ENCODE peak calls at places on chromosomes 1 and 21, in nine cellular contexts. P is astrocyte of the spinal cord, V is GM23338, Q is cardiac fibroblast, L is left ventricle myocardium inferior, E is lower lobe of right lung, W is OCI-LY7, I is IMR-90, C is BJ. Z is an unnamed sample.

GRCh38 chr1:174433451-174433850 is 14.3 kb upstream of the GPR52 start:
- DNase-seq in P (peak; percentile 54), V (no peak), Q (peak; percentile 70), L (no peak), E (no peak), W (no peak), I (peak; percentile 89), C (peak; percentile 7), Z (no peak)

GRCh38 chr1:207345644-207346561 is 24.4 kb downstream of the CD55 start:
- DNase-seq in P (no peak), V (no peak), Q (no peak), L (no peak), E (peak; percentile 27), W (no peak), I (no peak), C (no peak), Z (no peak)

GRCh38 chr1:43774359-43774758 is 67.0 kb downstream of the ST3GAL3 start:
- DNase-seq in P (peak; percentile 46), V (no peak), Q (peak; percentile 84), L (no peak), E (no peak), W (no peak), I (peak; percentile 84), C (no peak), Z (no peak)

GRCh38 chr1:11912000-11912399 is 14.2 kb downstream of the KIAA2013 start:
- DNase-seq in P (no peak), V (no peak), Q (no peak), L (no peak), E (no peak), W (no peak), I (no peak), C (no peak), Z (no peak)

GRCh38 chr1:21552715-21553114 is 43.5 kb downstream of the ALPL start:
- DNase-seq in P (peak; percentile 94), V (no peak), Q (peak; percentile 98), L (no peak), E (no peak), W (no peak), I (peak; percentile 93), C (peak; percentile 77), Z (no peak)

GRCh38 chr21:39712976-39713375 is 32.0 kb upstream of the IGSF5 start:
- DNase-seq in P (no peak), V (peak; percentile 52), Q (no peak), L (no peak), E (no peak), W (no peak), I (no peak), C (no peak), Z (peak; percentile 39)

GRCh38 chr1:115327270-115327669 is 10.8 kb downstream of the NGF start:
- DNase-seq in P (no peak), V (no peak), Q (no peak), L (no peak), E (no peak), W (no peak), I (no peak), C (no peak), Z (no peak)

GRCh38 chr1:176949033-176949662 is 215.4 kb downstream of the ASTN1 start:
- DNase-seq in P (peak; percentile 12), V (peak; percentile 91), Q (peak; percentile 7), L (peak; percentile 25), E (peak; percentile 63), W (peak; percentile 26), I (peak; percentile 24), C (no peak), Z (peak; percentile 43)

GRCh38 chr1:7616953-7617352 is 154.1 kb upstream of the VAMP3 start:
- DNase-seq in P (no peak), V (no peak), Q (no peak), L (peak; percentile 62), E (no peak), W (no peak), I (no peak), C (no peak), Z (no peak)

GRCh38 chr1:54378157-54378883 is 27.9 kb downstream of the SSBP3 start:
- DNase-seq in P (no peak), V (peak; percentile 90), Q (no peak), L (no peak), E (no peak), W (peak; percentile 38), I (no peak), C (no peak), Z (no peak)

GRCh38 chr1:31699341-31699891 is 4.4 kb downstream of the COL16A1 start:
- DNase-seq in P (no peak), V (no peak), Q (no peak), L (no peak), E (no peak), W (peak; percentile 24), I (no peak), C (no peak), Z (no peak)

GRCh38 chr1:54278941-54279422 is 79.0 kb downstream of the MRPL37 start:
- DNase-seq in P (peak; percentile 69), V (no peak), Q (peak; percentile 78), L (no peak), E (no peak), W (no peak), I (peak; percentile 75), C (no peak), Z (no peak)

GRCh38 chr1:42960693-42961559 is 2.3 kb upstream of the SLC2A1 start:
- DNase-seq in P (no peak), V (no peak), Q (no peak), L (no peak), E (no peak), W (peak; percentile 64), I (no peak), C (no peak), Z (peak; percentile 20)

GRCh38 chr1:228151526-228151925 is 1.8 kb downstream of the GJC2 start:
- DNase-seq in P (no peak), V (no peak), Q (no peak), L (peak; percentile 13), E (no peak), W (no peak), I (no peak), C (no peak), Z (no peak)

GRCh38 chr1:37130221-37130948 is 96.1 kb upstream of the GRIK3 start:
- DNase-seq in P (no peak), V (no peak), Q (no peak), L (no peak), E (no peak), W (no peak), I (no peak), C (no peak), Z (no peak)
- TF ChIP-seq CTCF in P (no peak), V (no peak), Q (no peak), L (no peak), E (no peak), W (no peak), I (no peak), C (no peak), Z (no peak)

GRCh38 chr1:3612123-3612522 is 815 bp upstream of the MEGF6 start:
- DNase-seq in P (no peak), V (no peak), Q (no peak), L (no peak), E (no peak), W (no peak), I (no peak), C (no peak), Z (no peak)

GRCh38 chr1:3609769-3610157 is 1.5 kb downstream of the MEGF6 start:
- DNase-seq in P (no peak), V (no peak), Q (no peak), L (no peak), E (no peak), W (no peak), I (no peak), C (no peak), Z (no peak)

GRCh38 chr1:3610165-3610822 is 1.0 kb downstream of the MEGF6 start:
- DNase-seq in P (no peak), V (peak; percentile 66), Q (peak; percentile 19), L (no peak), E (no peak), W (no peak), I (no peak), C (no peak), Z (no peak)

GRCh38 chr1:3610823-3611169 is 512 bp downstream of the MEGF6 start:
- DNase-seq in P (no peak), V (peak; percentile 58), Q (no peak), L (no peak), E (no peak), W (no peak), I (no peak), C (no peak), Z (no peak)

DNA sequence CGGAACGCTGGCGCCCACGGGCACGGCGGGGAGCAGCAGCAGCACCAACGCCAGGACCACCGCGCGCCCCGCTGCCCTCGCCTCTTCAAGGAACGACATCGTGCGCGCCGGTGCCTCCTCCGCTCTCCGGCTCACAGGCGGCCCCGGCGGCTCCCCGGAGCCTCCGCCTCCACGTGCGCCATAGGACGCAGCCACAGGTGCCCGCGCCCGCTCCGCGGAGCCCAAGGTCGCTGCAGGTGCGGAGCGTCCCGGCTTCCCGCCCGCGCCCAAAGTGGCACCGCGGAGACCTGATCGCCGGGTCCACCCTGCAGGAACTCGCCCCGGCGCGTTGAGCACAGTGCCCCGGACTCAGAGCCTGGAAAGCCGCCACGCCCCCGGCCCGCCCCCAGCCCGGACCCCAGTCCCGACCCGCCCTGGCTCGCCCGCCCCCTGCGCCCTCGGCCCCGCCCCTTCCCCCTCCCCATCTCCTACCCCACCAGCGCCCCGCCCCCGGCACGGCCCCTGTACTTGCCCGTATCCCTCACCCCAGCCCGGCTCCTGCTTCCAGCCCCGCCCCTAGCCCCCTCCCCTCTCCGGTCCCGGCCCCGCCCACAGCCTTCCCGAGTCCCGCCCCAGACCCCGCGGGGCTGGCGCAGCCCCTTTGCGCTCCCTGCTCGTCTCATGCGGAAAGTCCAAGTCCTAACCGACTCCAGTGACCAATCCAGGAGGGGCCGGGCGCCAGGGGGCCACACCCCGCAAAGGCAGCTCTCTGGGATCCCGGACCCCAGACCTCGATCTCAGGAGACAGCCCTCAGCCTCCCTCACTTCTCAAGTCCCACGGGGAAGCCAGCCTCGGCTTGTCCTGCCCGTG is at the start of gene MEGF6:
- DNase-seq in P (peak; percentile 19), V (peak; percentile 97), Q (no peak), L (peak; percentile 49), E (peak; percentile 85), W (no peak), I (peak; percentile 8), C (no peak), Z (peak; percentile 71)
- H3K4me3 ChIP-seq in P (peak within 1 kb of the TSS; percentile 13), V (peak within 1 kb of the TSS; percentile 79), Q (no peak within 1 kb of the TSS), L (peak within 1 kb of the TSS; percentile 60), E (peak within 1 kb of the TSS; percentile 61), W (no peak within 1 kb of the TSS), I (peak within 1 kb of the TSS; percentile 23), C (peak within 1 kb of the TSS; percentile 27), Z (no peak within 1 kb of the TSS)

GRCh38 chr1:27940297-27940696 is 5.5 kb downstream of the SMPDL3B start:
- DNase-seq in P (no peak), V (peak; percentile 85), Q (peak; percentile 47), L (peak; percentile 44), E (peak; percentile 74), W (peak; percentile 78), I (no peak), C (no peak), Z (peak; percentile 51)
- TF ChIP-seq CTCF in P (peak; percentile 48), V (peak; percentile 56), Q (peak; percentile 39), L (peak; percentile 51), E (peak; percentile 45), W (peak; percentile 87), I (peak; percentile 42), C (peak; percentile 37), Z (no peak)

DNA sequence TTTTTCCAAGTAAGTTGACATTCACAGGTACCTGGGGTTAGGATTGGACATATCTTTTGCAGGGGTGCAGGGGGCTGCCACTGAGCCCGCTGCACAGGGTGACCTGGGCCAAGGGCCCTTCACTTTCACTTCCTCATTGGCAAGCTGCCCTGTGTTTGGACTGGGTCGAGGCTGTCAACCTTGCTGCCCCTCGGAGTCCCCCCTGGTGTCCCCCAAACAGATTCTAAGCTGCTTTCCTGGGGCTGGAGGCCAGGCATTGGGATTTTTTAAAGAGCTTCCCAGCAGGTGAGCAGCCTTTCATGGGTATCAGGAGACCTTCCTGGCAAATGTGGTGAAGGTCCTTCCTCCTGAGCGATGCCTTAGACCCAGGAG is 7.9 kb upstream of the UMODL1 start:
- DNase-seq in P (no peak), V (no peak), Q (no peak), L (no peak), E (peak; percentile 70), W (peak; percentile 83), I (no peak), C (no peak), Z (peak; percentile 68)
- H3K4me3 ChIP-seq in P (no peak overlapping the region), V (no peak overlapping the region), Q (no peak overlapping the region), L (no peak overlapping the region), E (peak overlapping the region; percentile 35), W (peak overlapping the region; percentile 68), I (no peak overlapping the region), C (no peak overlapping the region), Z (no peak overlapping the region)

Z was measured in mucosa of descending colon.